ENCODE peak calls at places on chromosome 10, in ten cellular contexts. Y is A549, S is body of pancreas, X is sigmoid colon, U is stomach, D is IMR-90, R is uterus, H is ovary, J is heart left ventricle, K is Peyer's patch. G is an unnamed sample.

GRCh38 chr10:69800109-69800508 is 1.6 kb upstream of the COL13A1 start:
- DNase-seq in U (peak), S (peak), K (peak), D (peak), Y (peak), X (no peak), R (no peak), J (no peak), H (peak), G (peak)

GRCh38 chr10:47165711-47166404 is 134.1 kb upstream of the GDF10 start:
- DNase-seq in U (no peak), R (peak), H (peak), D (peak), K (peak), J (peak), Y (no peak), S (no peak), X (peak), G (peak)

GRCh38 chr10:115772606-115773005 is 500.4 kb downstream of the GFRA1 start:
- DNase-seq in K (no peak), S (no peak), J (no peak), X (no peak), U (no peak), Y (peak), D (peak), R (no peak), H (no peak), G (no peak)

GRCh38 chr10:80275756-80276155 is 13.7 kb downstream of the MAT1A start:
- DNase-seq in R (no peak), X (no peak), D (no peak), U (peak), J (no peak), K (no peak), H (no peak), Y (no peak), S (no peak), G (peak)

GRCh38 chr10:14782691-14783363 is 8.1 kb upstream of the FAM107B start:
- DNase-seq in S (no peak), X (no peak), J (no peak), H (peak), D (no peak), K (peak), U (no peak), R (no peak), Y (peak), G (no peak)

GRCh38 chr10:102065561-102066420 is 642 bp downstream of the HPS6 start:
- DNase-seq in U (peak), K (peak), D (peak), S (peak), Y (peak), H (peak), R (peak), X (peak), J (peak), G (no peak)

GRCh38 chr10:12667006-12667405 is 317.7 kb downstream of the CAMK1D start:
- DNase-seq in R (no peak), S (no peak), J (no peak), H (no peak), U (no peak), X (no peak), Y (no peak), D (no peak), K (no peak), G (no peak)

GRCh38 chr10:11729790-11730315 is 12.3 kb upstream of the ECHDC3 start:
- DNase-seq in X (peak), U (no peak), H (no peak), K (peak), Y (no peak), R (no peak), J (no peak), D (no peak), S (no peak), G (peak)

GRCh38 chr10:87861034-87861433 is 2.3 kb downstream of the KLLN start:
- DNase-seq in D (no peak), U (no peak), J (no peak), H (no peak), Y (no peak), S (no peak), R (no peak), K (no peak), X (no peak), G (no peak)

GRCh38 chr10:34305189-34305588 is 509.9 kb downstream of the PARD3 start:
- DNase-seq in K (no peak), H (no peak), X (no peak), J (no peak), D (no peak), Y (peak), U (no peak), R (no peak), S (no peak), G (peak)

GRCh38 chr10:6625428-6625827 is 45.4 kb upstream of the PRKCQ start:
- DNase-seq in H (no peak), R (no peak), X (no peak), S (no peak), U (no peak), J (no peak), K (no peak), D (no peak), Y (no peak), G (no peak)

GRCh38 chr10:67629461-67629971 is 66.5 kb downstream of the CTNNA3 start:
- DNase-seq in X (no peak), J (no peak), Y (no peak), S (no peak), D (peak), U (no peak), H (no peak), K (no peak), R (no peak), G (no peak)

GRCh38 chr10:121078672-121079102 is 227.5 kb downstream of the WDR11 start:
- DNase-seq in R (peak), X (no peak), J (no peak), Y (peak), U (no peak), D (no peak), S (no peak), K (peak), H (no peak), G (peak)

GRCh38 chr10:103692421-103693069 is 162.8 kb downstream of the SH3PXD2A start:
- DNase-seq in U (no peak), R (no peak), D (no peak), H (no peak), K (no peak), Y (no peak), J (no peak), S (no peak), X (no peak), G (no peak)
- H3K4me3 ChIP-seq in U (peak), R (peak), D (peak), H (peak), K (peak), Y (peak), J (peak), S (no peak), X (peak), G (no peak)

GRCh38 chr10:78972947-78973900 is 95.5 kb upstream of the ZMIZ1 start:
- DNase-seq in Y (peak), H (peak), U (peak), J (peak), X (peak), D (peak), S (peak), R (peak), K (peak), G (peak)
- TF ChIP-seq POLR2A in Y (no peak), H (peak), U (no peak), J (peak), X (peak), D (peak), S (peak), R (peak), K (peak), G (no peak)

GRCh38 chr10:99234739-99235468 is 748 bp downstream of the HPSE2 start:
- DNase-seq in K (no peak), D (peak), S (no peak), R (no peak), Y (no peak), U (no peak), X (no peak), J (no peak), H (no peak), G (no peak)

GRCh38 chr10:99232357-99232999 is 3.2 kb downstream of the HPSE2 start:
- DNase-seq in K (no peak), H (no peak), X (no peak), S (no peak), J (no peak), U (no peak), D (no peak), Y (no peak), R (no peak), G (peak)

GRCh38 chr10:99234067-99234738 is 1.4 kb downstream of the HPSE2 start:
- DNase-seq in U (peak), K (peak), R (peak), H (no peak), Y (peak), D (peak), J (peak), X (peak), S (no peak), G (peak)

GRCh38 chr10:99233000-99233679 is 2.5 kb downstream of the HPSE2 start:
- DNase-seq in H (no peak), J (no peak), U (no peak), K (no peak), R (no peak), D (no peak), Y (no peak), S (no peak), X (no peak), G (no peak)

GRCh38 chr10:99233680-99234018 is 2.0 kb downstream of the HPSE2 start:
- DNase-seq in D (no peak), X (no peak), R (no peak), S (no peak), U (no peak), H (no peak), J (no peak), K (no peak), Y (no peak), G (no peak)
- H3K4me3 ChIP-seq in D (no peak), X (peak), R (peak), S (no peak), U (peak), H (peak), J (peak), K (peak), Y (peak), G (no peak)

GRCh38 chr10:27240212-27240890 is at the start of gene ACBD5:
- DNase-seq in J (peak), S (peak), Y (peak), H (peak), U (peak), K (peak), R (peak), D (peak), X (peak), G (peak)
- TF ChIP-seq POLR2A in J (peak), S (peak), Y (no peak), H (peak), U (peak), K (peak), R (peak), D (no peak), X (peak), G (no peak)

DNA sequence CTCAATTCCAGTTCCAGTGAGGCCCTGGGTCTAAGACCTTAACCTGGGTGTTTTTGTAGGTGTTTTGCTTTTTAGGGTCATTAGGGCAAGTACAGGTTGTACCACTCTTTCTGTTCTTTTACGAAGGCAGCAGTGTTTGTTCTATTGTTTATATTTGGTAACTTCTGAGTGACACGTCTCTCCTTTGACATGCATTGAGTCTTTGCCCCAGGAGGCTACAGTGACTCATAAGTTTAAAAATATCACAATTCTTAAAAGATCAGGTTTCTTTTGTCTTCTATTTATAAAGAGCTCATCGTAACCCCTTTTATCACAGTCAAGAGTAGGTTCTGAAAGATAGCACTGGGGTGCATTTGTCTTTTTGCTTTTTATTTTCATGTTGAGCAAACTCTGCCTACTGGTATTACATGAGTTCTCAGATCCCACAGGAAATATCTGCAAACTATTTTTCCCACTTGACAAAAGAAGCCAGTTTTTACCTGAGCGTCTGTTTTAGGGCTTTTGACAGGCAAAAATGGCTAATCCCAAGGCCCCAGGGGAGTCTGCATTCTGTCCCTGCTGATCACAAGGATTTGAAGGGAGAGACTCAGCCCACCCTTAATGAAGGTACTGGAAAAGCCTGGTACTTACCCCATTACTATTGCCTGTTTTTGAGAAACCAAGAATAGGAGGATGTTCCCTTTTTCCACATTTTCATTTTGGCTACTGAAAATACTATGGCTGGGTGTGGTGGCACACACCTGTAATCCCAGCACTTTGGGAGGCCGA is 7.9 kb downstream of the NUDT13 start:
- DNase-seq in Y (peak), K (no peak), H (no peak), X (no peak), S (no peak), J (no peak), U (no peak), D (peak), R (no peak), G (no peak)
- H3K4me3 ChIP-seq in Y (no peak), K (no peak), H (no peak), X (no peak), S (no peak), J (no peak), U (no peak), D (no peak), R (no peak), G (no peak)

DNA sequence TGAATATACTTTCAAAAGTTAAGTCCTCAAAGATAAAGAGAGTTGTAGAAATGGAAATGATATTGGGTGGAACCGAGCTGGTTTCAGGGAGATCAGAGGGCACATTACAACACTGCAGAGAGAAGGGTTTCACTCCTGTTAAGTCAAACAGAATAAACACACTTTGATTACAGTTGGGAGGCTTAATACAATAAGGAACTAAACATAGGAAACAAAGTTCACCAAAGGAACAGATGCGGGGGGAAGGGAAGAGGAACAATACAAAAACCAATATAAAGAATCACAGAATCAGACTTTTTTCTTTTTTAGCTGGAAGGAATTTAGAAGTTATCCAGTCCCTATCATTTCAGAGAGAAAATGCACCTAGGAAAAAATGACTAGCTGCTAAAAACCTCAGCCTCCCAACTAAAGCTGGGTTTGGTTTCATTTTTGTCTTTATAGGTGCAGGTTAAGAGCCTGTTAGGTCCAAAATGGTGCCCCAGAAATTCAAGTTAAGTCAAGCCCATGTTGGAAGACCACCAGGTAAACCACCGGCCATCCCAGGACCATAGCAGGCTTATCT is 81.9 kb downstream of the DNMBP start:
- DNase-seq in J (no peak), Y (peak), K (no peak), R (no peak), H (no peak), X (no peak), D (no peak), S (no peak), U (no peak), G (no peak)
- TF ChIP-seq POLR2A in J (no peak), Y (no peak), K (no peak), R (no peak), H (no peak), X (no peak), D (no peak), S (peak), U (no peak), G (no peak)

GRCh38 chr10:29326886-29327789 is 38.3 kb downstream of the LYZL1 start:
- DNase-seq in J (no peak), K (no peak), R (no peak), U (no peak), D (no peak), X (no peak), Y (peak), H (no peak), S (no peak), G (no peak)

GRCh38 chr10:29328988-29329387 is 40.1 kb downstream of the LYZL1 start:
- DNase-seq in R (peak), J (no peak), U (no peak), K (peak), X (peak), H (no peak), S (no peak), D (peak), Y (no peak), G (no peak)

GRCh38 chr10:29323387-29323786 is 34.5 kb downstream of the LYZL1 start:
- DNase-seq in D (no peak), X (no peak), R (no peak), U (no peak), Y (no peak), S (no peak), K (no peak), H (no peak), J (no peak), G (no peak)

GRCh38 chr10:29324220-29324831 is 35.5 kb downstream of the LYZL1 start:
- DNase-seq in S (no peak), D (peak), U (no peak), J (no peak), K (no peak), R (no peak), Y (no peak), X (no peak), H (no peak), G (no peak)

DNA sequence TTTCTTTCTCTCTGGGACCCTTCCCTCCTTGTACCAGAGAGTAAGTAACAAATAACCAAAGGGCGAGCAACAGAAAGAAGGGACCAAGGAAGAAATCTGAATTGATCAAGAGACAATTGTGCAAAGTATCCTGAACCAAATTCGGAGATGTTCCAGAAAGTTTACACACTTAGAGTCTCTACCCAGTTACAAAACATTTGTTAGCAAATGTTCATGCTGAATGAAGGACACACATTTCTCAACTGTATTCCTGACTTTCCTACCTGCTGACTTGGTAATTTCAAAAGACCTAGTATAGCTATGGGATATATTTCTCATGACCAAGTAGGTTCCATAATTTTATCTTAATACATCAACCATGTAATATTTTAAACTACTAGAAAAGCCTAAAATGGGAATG is 37.4 kb downstream of the LYZL1 start:
- DNase-seq in J (no peak), D (no peak), S (no peak), X (no peak), H (no peak), U (no peak), R (no peak), K (no peak), Y (no peak), G (no peak)
- H3K4me3 ChIP-seq in J (no peak), D (no peak), S (no peak), X (no peak), H (no peak), U (no peak), R (no peak), K (no peak), Y (no peak), G (no peak)

G was measured in lower leg skin.